ENCODE peak calls at places on chromosomes 6 and 20, in ten cellular contexts. M is GM20000, U is choroid plexus epithelial cell, P is GM06990, A is lung, T is upper lobe of right lung, F is natural killer cell, Q is fibroblast of mammary gland, W is AG04449, O is endothelial cell of umbilical vein. V is an unnamed sample.

GRCh38 chr6:98146656-98147055 is 687.7 kb upstream of the POU3F2 start:
- DNase-seq in M (no peak), U (no peak), P (no peak), A (no peak), T (no peak), F (no peak), Q (no peak), W (no peak), O (no peak), V (no peak)

GRCh38 chr20:5400164-5400762 is 83.5 kb upstream of the PROKR2 start:
- DNase-seq in M (no peak), U (peak), P (no peak), A (no peak), T (no peak), F (no peak), Q (peak), W (no peak), O (peak), V (no peak)

GRCh38 chr20:13101701-13102100 is 92.9 kb downstream of the SPTLC3 start:
- DNase-seq in M (no peak), U (peak), P (no peak), A (no peak), T (no peak), F (no peak), Q (peak), W (no peak), O (no peak), V (no peak)

GRCh38 chr20:57620999-57621398 is 773 bp upstream of the ZBP1 start:
- DNase-seq in M (no peak), U (no peak), P (no peak), A (no peak), T (no peak), F (no peak), Q (no peak), W (no peak), O (no peak), V (no peak)

GRCh38 chr6:1412908-1413307 is 23.5 kb downstream of the FOXF2 start:
- DNase-seq in M (no peak), U (no peak), P (no peak), A (no peak), T (no peak), F (no peak), Q (no peak), W (no peak), O (no peak), V (no peak)

GRCh38 chr20:19252670-19253120 is 40.3 kb downstream of the SLC24A3 start:
- DNase-seq in M (no peak), U (peak), P (no peak), A (peak), T (peak), F (no peak), Q (peak), W (peak), O (no peak), V (peak)

GRCh38 chr6:16544521-16544920 is 216.7 kb downstream of the ATXN1 start:
- DNase-seq in M (no peak), U (no peak), P (no peak), A (no peak), T (no peak), F (no peak), Q (no peak), W (no peak), O (no peak), V (no peak)

GRCh38 chr6:125095501-125096301 is 57.9 kb upstream of the TPD52L1 start:
- DNase-seq in M (no peak), U (peak), P (no peak), A (no peak), T (no peak), F (no peak), Q (peak), W (peak), O (peak), V (peak)

GRCh38 chr6:1840491-1841121 is 230.9 kb downstream of the FOXC1 start:
- DNase-seq in M (no peak), U (peak), P (no peak), A (no peak), T (no peak), F (no peak), Q (peak), W (no peak), O (no peak), V (no peak)

GRCh38 chr6:68572975-68573374 is 62.1 kb upstream of the ADGRB3 start:
- DNase-seq in M (no peak), U (no peak), P (no peak), A (no peak), T (no peak), F (no peak), Q (no peak), W (no peak), O (no peak), V (no peak)

GRCh38 chr6:4105980-4106536 is 27.1 kb upstream of the FAM217A start:
- DNase-seq in M (no peak), U (no peak), P (no peak), A (no peak), T (no peak), F (no peak), Q (no peak), W (no peak), O (no peak), V (no peak)

GRCh38 chr20:3543901-3544507 is 73.2 kb downstream of the ATRN start:
- DNase-seq in M (no peak), U (peak), P (no peak), A (no peak), T (no peak), F (no peak), Q (no peak), W (peak), O (no peak), V (no peak)

GRCh38 chr6:74068945-74069570 is 373.1 kb downstream of the CD109 start:
- DNase-seq in M (no peak), U (peak), P (no peak), A (no peak), T (no peak), F (no peak), Q (peak), W (peak), O (no peak), V (no peak)

GRCh38 chr20:37379967-37380828 is 34.3 kb downstream of the SRC start:
- DNase-seq in M (no peak), U (peak), P (no peak), A (no peak), T (no peak), F (no peak), Q (peak), W (no peak), O (no peak), V (no peak)

GRCh38 chr6:21997414-21998037 is 299.3 kb downstream of the PRL start:
- DNase-seq in M (no peak), U (peak), P (no peak), A (no peak), T (no peak), F (no peak), Q (no peak), W (no peak), O (peak), V (no peak)

GRCh38 chr20:47606414-47607207 is 104.9 kb downstream of the NCOA3 start:
- DNase-seq in M (no peak), U (no peak), P (no peak), A (peak), T (no peak), F (no peak), Q (no peak), W (no peak), O (no peak), V (no peak)

GRCh38 chr6:4970739-4971395 is 33.0 kb downstream of the RPP40 start:
- DNase-seq in M (no peak), U (no peak), P (no peak), A (peak), T (no peak), F (no peak), Q (no peak), W (no peak), O (no peak), V (no peak)

GRCh38 chr20:61927826-61928541 is 137.7 kb downstream of the TAF4 start:
- DNase-seq in M (no peak), U (no peak), P (no peak), A (no peak), T (peak), F (no peak), Q (no peak), W (no peak), O (no peak), V (no peak)

GRCh38 chr20:19519461-19519860 is 238.6 kb upstream of the RIN2 start:
- DNase-seq in M (peak), U (no peak), P (no peak), A (no peak), T (no peak), F (no peak), Q (no peak), W (no peak), O (no peak), V (no peak)

GRCh38 chr6:43695078-43695966 is 7.7 kb upstream of the MRPS18A start:
- DNase-seq in M (no peak), U (peak), P (no peak), A (peak), T (peak), F (no peak), Q (no peak), W (no peak), O (no peak), V (no peak)

GRCh38 chr20:58439974-58440767 is 51.1 kb downstream of the VAPB start:
- DNase-seq in M (no peak), U (peak), P (no peak), A (no peak), T (no peak), F (no peak), Q (no peak), W (no peak), O (peak), V (no peak)

DNA sequence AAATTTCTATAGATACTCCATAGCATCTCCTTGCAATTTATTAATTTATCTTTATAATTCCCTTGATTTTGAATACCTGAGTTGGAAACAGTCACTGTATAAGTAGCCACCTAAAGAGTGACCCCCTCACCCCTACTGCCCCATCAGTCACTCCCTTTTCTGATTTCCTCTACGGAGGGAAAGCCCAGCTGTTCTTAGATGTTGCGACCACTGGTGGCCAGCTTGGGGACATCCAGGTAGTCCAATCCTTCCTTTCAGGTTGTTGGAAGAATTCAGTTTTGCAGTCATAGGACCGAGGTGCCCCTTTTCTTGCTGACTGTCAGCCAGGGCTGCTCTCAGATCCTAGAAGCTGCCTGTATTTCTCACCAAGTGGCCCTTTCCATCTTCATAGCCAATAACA is 87.8 kb downstream of the BMP6 start:
- DNase-seq in M (no peak), U (no peak), P (no peak), A (no peak), T (no peak), F (no peak), Q (no peak), W (no peak), O (no peak), V (no peak)
- TF ChIP-seq CTCF in M (no peak), U (no peak), P (no peak), A (no peak), T (no peak), F (no peak), Q (no peak), W (no peak), O (no peak), V (no peak)

GRCh38 chr6:122180132-122180531 is 219.3 kb upstream of the HSF2 start:
- DNase-seq in M (no peak), U (peak), P (no peak), A (no peak), T (no peak), F (no peak), Q (peak), W (no peak), O (no peak), V (peak)
- TF ChIP-seq CTCF in M (no peak), U (peak), P (no peak), A (no peak), T (peak), F (no peak), Q (peak), W (no peak), O (no peak), V (peak)

DNA sequence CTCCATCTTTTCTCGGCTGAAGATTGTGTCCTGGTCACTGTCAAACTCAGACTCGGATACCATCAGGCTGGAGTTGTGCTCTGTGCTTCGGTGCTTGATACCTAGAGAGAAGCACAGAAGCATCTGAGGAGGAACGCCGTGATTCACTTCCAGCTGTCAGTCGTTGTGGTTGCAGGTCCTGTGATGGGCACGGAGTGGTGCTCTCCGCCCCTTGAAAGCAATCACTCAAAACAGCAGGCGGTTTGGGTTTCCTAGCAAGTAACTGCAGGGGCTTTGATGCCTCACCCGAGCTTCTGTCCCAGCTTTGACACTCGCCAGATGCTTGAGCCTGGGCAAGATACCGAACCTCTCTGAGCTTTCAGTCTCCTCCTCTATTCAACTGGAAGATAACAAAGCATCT is 52.5 kb downstream of the ALDH5A1 start:
- DNase-seq in M (peak), U (peak), P (no peak), A (no peak), T (no peak), F (no peak), Q (no peak), W (no peak), O (no peak), V (no peak)
- TF ChIP-seq CTCF in M (no peak), U (no peak), P (no peak), A (no peak), T (no peak), F (no peak), Q (no peak), W (no peak), O (no peak), V (no peak)

GRCh38 chr20:51379601-51380341 is 162.7 kb downstream of the NFATC2 start:
- DNase-seq in M (no peak), U (no peak), P (no peak), A (no peak), T (peak), F (no peak), Q (peak), W (no peak), O (no peak), V (no peak)

GRCh38 chr20:51377132-51377531 is 165.4 kb downstream of the NFATC2 start:
- DNase-seq in M (no peak), U (no peak), P (no peak), A (no peak), T (peak), F (no peak), Q (no peak), W (no peak), O (no peak), V (no peak)

GRCh38 chr20:51380401-51381385 is 161.8 kb downstream of the NFATC2 start:
- DNase-seq in M (no peak), U (peak), P (peak), A (no peak), T (peak), F (no peak), Q (no peak), W (no peak), O (no peak), V (no peak)

GRCh38 chr20:51376121-51376520 is 166.4 kb downstream of the NFATC2 start:
- DNase-seq in M (no peak), U (no peak), P (no peak), A (no peak), T (no peak), F (no peak), Q (no peak), W (no peak), O (no peak), V (no peak)

DNA sequence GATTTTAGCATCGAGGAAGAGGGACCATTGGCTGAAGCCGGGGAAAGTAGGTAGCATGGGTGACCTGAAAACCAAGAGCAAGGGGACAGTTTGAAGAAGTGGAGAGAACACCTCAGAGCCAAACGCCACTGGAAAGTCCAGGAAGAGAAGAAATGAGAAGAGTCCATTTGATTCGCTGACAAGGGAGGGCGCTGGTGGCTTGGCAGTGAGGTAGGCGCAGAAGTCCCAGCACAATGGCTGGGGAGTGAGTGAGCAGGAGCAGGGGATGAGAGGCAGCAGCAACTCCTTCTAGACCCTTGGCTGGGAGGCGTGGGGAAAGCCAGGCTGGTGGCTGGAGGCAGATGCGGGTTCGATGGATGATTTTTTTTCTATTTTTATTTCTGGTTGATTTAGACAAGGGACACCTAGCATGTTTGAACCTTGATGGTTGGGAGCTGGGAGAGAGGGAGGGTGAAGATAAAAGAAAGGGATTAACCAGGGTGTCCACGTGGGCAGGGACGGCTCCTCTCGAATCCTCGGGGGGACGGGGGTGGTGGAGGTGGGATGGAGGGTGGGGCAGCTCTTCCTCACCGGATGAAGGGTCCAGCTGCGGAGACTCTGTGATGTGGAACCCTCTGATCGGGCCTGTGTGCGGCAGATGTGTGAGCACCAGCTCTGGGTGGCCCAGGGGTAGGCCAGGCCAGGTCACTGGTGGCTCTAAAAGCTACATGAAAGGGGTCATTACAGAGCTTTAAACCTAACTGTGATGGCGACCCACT is 164.2 kb downstream of the NFATC2 start:
- DNase-seq in M (no peak), U (no peak), P (no peak), A (no peak), T (peak), F (no peak), Q (no peak), W (no peak), O (no peak), V (no peak)
- TF ChIP-seq CTCF in M (no peak), U (peak), P (peak), A (no peak), T (no peak), F (no peak), Q (peak), W (peak), O (no peak), V (no peak)